ENCODE peak calls at places on chromosomes 6 and 20, in eight cellular contexts. C is BJ, M is neural crest cell, U is fibroblast of pulmonary artery, Y is GM12864, B is dorsolateral prefrontal cortex, W is bronchial epithelial cell, L is AG04450. R is an unnamed sample.

GRCh38 chr6:14682821-14683220 is 563.0 kb upstream of the JARID2 start:
- DNase-seq in U (peak; percentile 64), C (no peak), Y (no peak), B (no peak), L (no peak), M (no peak), W (peak; percentile 86), R (no peak)

GRCh38 chr6:20629509-20629908 is 95.3 kb downstream of the CDKAL1 start:
- DNase-seq in Y (no peak), M (no peak), W (no peak), L (no peak), B (no peak), U (no peak), C (no peak), R (no peak)

GRCh38 chr6:124742971-124743370 is 219.3 kb upstream of the RNF217 start:
- DNase-seq in L (no peak), Y (no peak), M (no peak), U (no peak), C (no peak), B (no peak), W (peak; percentile 75), R (no peak)

GRCh38 chr6:38833320-38833719 is 118.2 kb downstream of the DNAH8 start:
- DNase-seq in C (no peak), Y (no peak), U (no peak), W (no peak), B (no peak), L (no peak), M (no peak), R (no peak)

GRCh38 chr6:30768634-30769087 is 24.3 kb upstream of the IER3 start:
- DNase-seq in M (no peak), Y (no peak), L (no peak), W (no peak), U (no peak), B (no peak), C (no peak), R (no peak)

GRCh38 chr20:41507851-41508250 is 110.3 kb downstream of the CHD6 start:
- DNase-seq in B (no peak), U (no peak), Y (no peak), L (no peak), M (no peak), C (no peak), W (no peak), R (no peak)

GRCh38 chr6:111984516-111985201 is 69.2 kb upstream of the CCN6 start:
- DNase-seq in L (no peak), C (no peak), U (no peak), W (no peak), Y (no peak), B (no peak), M (no peak), R (no peak)

GRCh38 chr6:46053034-46053933 is 37.6 kb upstream of the CLIC5 start:
- DNase-seq in Y (no peak), B (no peak), U (peak; percentile 27), L (no peak), C (no peak), W (no peak), M (no peak), R (no peak)

GRCh38 chr20:37503256-37503927 is 17.7 kb upstream of the NNAT start:
- DNase-seq in B (no peak), M (no peak), L (no peak), W (no peak), U (no peak), Y (no peak), C (no peak), R (no peak)

GRCh38 chr20:22601361-22602141 is 17.2 kb upstream of the FOXA2 start:
- DNase-seq in U (no peak), L (no peak), B (no peak), Y (no peak), M (no peak), W (peak; percentile 86), C (no peak), R (no peak)

GRCh38 chr20:7926767-7927166 is 13.5 kb downstream of the HAO1 start:
- DNase-seq in W (peak; percentile 36), B (no peak), L (no peak), C (no peak), M (no peak), U (peak; percentile 77), Y (no peak), R (no peak)

GRCh38 chr20:58650181-58650775 is 805 bp upstream of the STX16 start:
- DNase-seq in L (no peak), Y (no peak), U (no peak), W (no peak), C (no peak), B (no peak), M (no peak), R (peak; percentile 84)

GRCh38 chr20:58651548-58651822 is 402 bp downstream of the STX16 start:
- DNase-seq in C (no peak), B (no peak), M (no peak), Y (no peak), W (no peak), U (no peak), L (no peak), R (no peak)

GRCh38 chr20:58649288-58650180 is 1.5 kb upstream of the STX16 start:
- DNase-seq in B (no peak), C (no peak), M (no peak), U (no peak), Y (no peak), W (no peak), L (no peak), R (peak; percentile 48)

GRCh38 chr20:58651823-58652605 is 931 bp downstream of the STX16 start:
- DNase-seq in W (peak; percentile 64), B (no peak), C (no peak), L (no peak), Y (peak; percentile 81), U (peak; percentile 78), M (no peak), R (peak; percentile 88)

GRCh38 chr20:58650776-58651547 is at the start of gene STX16:
- DNase-seq in M (peak; percentile 82), L (peak; percentile 86), U (peak; percentile 94), Y (peak; percentile 84), W (peak; percentile 72), C (no peak), B (peak; percentile 86), R (peak; percentile 96)
- TF ChIP-seq CTCF in M (peak; percentile 78), L (peak; percentile 51), U (peak; percentile 35), Y (peak; percentile 60), W (peak; percentile 57), C (peak; percentile 58), B (peak; percentile 50), R (no peak)

GRCh38 chr6:131792091-131792496 is 15.7 kb upstream of the ENPP1 start:
- DNase-seq in B (no peak), L (no peak), U (no peak), C (no peak), M (no peak), Y (no peak), W (peak; percentile 38), R (no peak)
- TF ChIP-seq CTCF in B (no peak), L (no peak), U (no peak), C (no peak), M (no peak), Y (no peak), W (no peak), R (no peak)

GRCh38 chr20:45972500-45973183 is 639 bp upstream of the ZNF335 start:
- DNase-seq in L (no peak), U (no peak), C (no peak), W (no peak), M (no peak), Y (no peak), B (no peak), R (peak; percentile 98)

GRCh38 chr20:45970646-45971424 is 1.2 kb downstream of the ZNF335 start:
- DNase-seq in U (peak; percentile 18), M (no peak), B (peak; percentile 45), Y (no peak), C (no peak), L (no peak), W (no peak), R (peak; percentile 52)

GRCh38 chr20:45969712-45970634 is 2.0 kb downstream of the ZNF335 start:
- DNase-seq in B (no peak), C (no peak), U (peak; percentile 77), M (no peak), L (peak; percentile 32), W (peak; percentile 62), Y (no peak), R (peak; percentile 55)

GRCh38 chr20:45971425-45971674 is 653 bp downstream of the ZNF335 start:
- DNase-seq in U (no peak), L (no peak), Y (no peak), C (no peak), M (no peak), B (peak; percentile 21), W (no peak), R (no peak)

DNA sequence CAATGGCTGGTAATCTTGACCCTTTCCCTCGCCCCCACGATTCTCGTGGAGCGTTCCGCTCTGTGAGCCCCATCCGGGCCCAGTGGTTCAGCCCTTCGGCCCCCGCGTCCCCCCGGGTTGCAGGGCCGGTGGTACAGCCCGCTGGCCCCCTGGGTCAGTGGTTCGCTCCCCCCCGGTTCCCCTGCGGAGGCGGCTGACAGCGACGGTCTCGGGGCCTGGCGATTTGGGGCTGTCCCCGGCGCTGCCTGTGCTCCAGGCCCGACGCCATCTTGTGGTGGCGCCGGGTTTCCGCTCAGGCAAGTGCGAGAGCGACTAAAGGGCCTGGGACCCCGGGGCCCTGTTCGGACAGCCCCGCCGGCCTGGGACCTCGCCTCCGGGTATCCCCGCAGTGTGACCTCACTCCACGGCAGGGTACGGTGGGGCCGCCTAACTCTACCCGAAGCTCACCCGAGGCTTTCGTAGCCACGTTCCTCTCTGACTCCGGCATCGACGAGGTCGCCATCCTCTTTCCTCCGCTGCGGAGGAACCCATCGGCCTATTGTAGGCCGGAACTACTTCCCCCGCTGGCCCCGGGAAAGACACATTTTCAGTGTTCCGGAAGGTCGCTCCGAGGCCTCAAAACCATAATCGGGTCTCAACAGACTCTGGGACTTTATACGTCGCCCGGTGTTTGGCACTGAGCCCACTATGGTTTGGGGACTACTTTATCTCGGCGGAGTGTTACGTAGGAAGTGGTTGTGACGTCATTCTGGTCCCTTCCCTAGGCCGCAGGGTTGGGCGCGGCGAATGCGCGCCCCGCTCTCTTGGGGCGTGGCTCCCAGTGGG is at the start of gene ZNF335:
- DNase-seq in C (peak; percentile 60), Y (peak; percentile 92), M (peak; percentile 95), U (peak; percentile 98), W (peak; percentile 85), B (peak; percentile 95), L (peak; percentile 93), R (peak; percentile 99)
- TF ChIP-seq CTCF in C (peak; percentile 39), Y (no peak), M (no peak), U (peak; percentile 5), W (peak; percentile 52), B (peak; percentile 46), L (peak; percentile 25), R (no peak)

DNA sequence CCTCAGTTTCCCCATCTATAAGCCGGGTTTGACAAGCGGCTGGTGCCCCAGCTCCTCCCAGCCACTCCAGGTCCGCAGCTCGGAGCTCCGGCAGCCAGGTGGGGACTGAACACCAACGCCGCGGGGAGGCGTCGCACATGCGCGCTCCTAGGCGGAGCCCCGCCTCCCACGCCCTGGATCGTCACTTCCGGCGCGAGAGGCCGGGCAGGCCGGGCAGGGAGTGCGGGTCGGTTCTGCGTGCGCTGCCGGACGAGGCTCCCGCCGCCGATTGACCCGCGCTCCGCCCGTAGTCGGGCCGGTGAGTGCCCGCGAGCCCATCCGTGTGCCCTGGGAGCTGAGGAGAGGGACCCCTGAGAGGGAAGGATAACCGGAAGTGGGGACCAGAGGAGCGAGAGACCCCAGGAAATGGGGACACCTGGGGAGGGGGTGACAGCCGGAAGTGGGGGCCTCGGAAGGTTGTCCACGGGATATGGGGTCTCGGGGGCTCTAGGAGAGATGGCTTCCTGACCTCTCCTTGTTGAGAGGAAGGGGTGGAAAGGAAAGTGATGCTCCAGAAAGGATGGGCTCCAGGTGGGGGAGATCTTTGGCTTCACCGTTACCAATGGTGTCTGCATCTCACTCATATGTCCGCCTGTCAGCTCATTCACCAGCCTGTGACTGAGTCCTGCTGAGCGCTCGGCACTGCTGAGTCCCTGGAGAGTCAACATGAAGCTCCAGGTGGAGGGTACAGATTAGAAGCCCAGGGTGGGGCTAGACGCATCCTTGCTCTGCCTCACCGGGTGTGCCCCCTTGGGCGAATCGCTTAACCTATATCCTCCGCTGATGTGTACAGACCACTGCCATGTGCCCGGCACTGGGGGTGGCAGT is at the start of gene TTPAL:
- DNase-seq in C (peak; percentile 19), U (peak; percentile 85), W (peak; percentile 80), B (peak; percentile 81), M (peak; percentile 73), L (peak; percentile 44), Y (peak; percentile 61), R (peak; percentile 94)
- TF ChIP-seq CTCF in C (peak; percentile 54), U (peak; percentile 32), W (peak; percentile 60), B (peak; percentile 58), M (no peak), L (peak; percentile 36), Y (peak; percentile 23), R (peak; percentile 22)

R was measured in GM20000.